ENCODE peak calls at places on chromosomes 13 and 19, in four cellular contexts. M, W, P and F are unnamed samples.

GRCh38 chr19:54282706-54283105 is 1.8 kb upstream of the LILRB2 start:
- DNase-seq in M (no peak), W (no peak), P (no peak), F (no peak)

GRCh38 chr13:80979035-80979641 is 638.2 kb upstream of the SPRY2 start:
- DNase-seq in M (peak; percentile 70), W (peak; percentile 66), P (no peak), F (no peak)

GRCh38 chr13:108214511-108215383 is 589 bp downstream of the LIG4 start:
- DNase-seq in M (no peak), W (no peak), P (peak; percentile 72), F (peak; percentile 36)

GRCh38 chr13:30735025-30735967 is at the start of gene ALOX5AP:
- DNase-seq in M (no peak), W (no peak), P (no peak), F (no peak)

GRCh38 chr19:13053238-13053637 is 49.4 kb downstream of the LYL1 start:
- DNase-seq in M (no peak), W (no peak), P (no peak), F (no peak)

GRCh38 chr13:99157046-99157445 is 43.6 kb upstream of the UBAC2 start:
- DNase-seq in M (no peak), W (no peak), P (no peak), F (no peak)

GRCh38 chr13:98775844-98776598 is 23.5 kb upstream of the SLC15A1 start:
- DNase-seq in M (peak; percentile 97), W (no peak), P (no peak), F (peak; percentile 87)

GRCh38 chr19:50518091-50519005 is 4.6 kb upstream of the ASPDH start:
- DNase-seq in M (peak; percentile 50), W (no peak), P (peak; percentile 73), F (no peak)

GRCh38 chr13:74986609-74987008 is 495.4 kb downstream of the TBC1D4 start:
- DNase-seq in M (no peak), W (no peak), P (no peak), F (no peak)

GRCh38 chr13:98144501-98145350 is 1.8 kb downstream of the FARP1 start:
- DNase-seq in M (peak; percentile 19), W (no peak), P (no peak), F (no peak)

GRCh38 chr19:29417048-29417447 is 108.7 kb upstream of the VSTM2B start:
- DNase-seq in M (no peak), W (no peak), P (no peak), F (no peak)

GRCh38 chr19:55118401-55118991 is 1.1 kb upstream of the PPP1R12C start:
- DNase-seq in M (peak; percentile 54), W (peak; percentile 73), P (no peak), F (no peak)

GRCh38 chr13:40187324-40187795 is 479.1 kb downstream of the FOXO1 start:
- DNase-seq in M (no peak), W (no peak), P (no peak), F (no peak)

GRCh38 chr19:36257512-36257876 is 42.6 kb downstream of the ZNF146 start:
- DNase-seq in M (no peak), W (no peak), P (peak; percentile 66), F (no peak)

GRCh38 chr13:21230516-21230915 is 54.1 kb downstream of the MRPL57 start:
- DNase-seq in M (no peak), W (no peak), P (no peak), F (no peak)

GRCh38 chr13:33676700-33677048 is 141.3 kb upstream of the RFC3 start:
- DNase-seq in M (peak; percentile 46), W (peak; percentile 69), P (no peak), F (peak; percentile 65)

GRCh38 chr13:26247608-26248007 is 6.3 kb upstream of the CDK8 start:
- DNase-seq in M (no peak), W (no peak), P (no peak), F (no peak)

GRCh38 chr19:751501-752341 is 809 bp downstream of the MISP start:
- DNase-seq in M (peak; percentile 90), W (no peak), P (peak; percentile 76), F (peak; percentile 90)

GRCh38 chr13:67094952-67095351 is 135.2 kb downstream of the PCDH9 start:
- DNase-seq in M (no peak), W (no peak), P (no peak), F (no peak)

GRCh38 chr13:112905990-112906641 is 62.9 kb upstream of the MCF2L start:
- DNase-seq in M (no peak), W (peak; percentile 39), P (no peak), F (no peak)

GRCh38 chr19:6536138-6536671 is 5.4 kb downstream of the TNFSF9 start:
- DNase-seq in M (peak; percentile 88), W (peak; percentile 80), P (peak; percentile 78), F (peak; percentile 86)

GRCh38 chr19:16071072-16071691 is 5.1 kb upstream of the TPM4 start:
- DNase-seq in M (no peak), W (no peak), P (no peak), F (no peak)

GRCh38 chr19:12485571-12485970 is 955 bp upstream of the ZNF709 start:
- DNase-seq in M (no peak), W (no peak), P (no peak), F (no peak)

GRCh38 chr19:36421749-36422481 is 3.5 kb upstream of the ZFP82 start:
- DNase-seq in M (no peak), W (no peak), P (no peak), F (no peak)

GRCh38 chr19:46620716-46621115 is 4.2 kb downstream of the PTGIR start:
- DNase-seq in M (no peak), W (peak; percentile 88), P (no peak), F (no peak)

GRCh38 chr13:18212873-18213272 is 968.8 kb downstream of the TUBA3C start:
- DNase-seq in M (peak; percentile 7), W (no peak), P (no peak), F (no peak)

GRCh38 chr13:110161112-110161897 is 145.7 kb downstream of the COL4A1 start:
- DNase-seq in M (no peak), W (peak; percentile 65), P (no peak), F (no peak)

GRCh38 chr19:58154287-58154678 is 3.7 kb upstream of the ZNF329 start:
- DNase-seq in M (no peak), W (peak; percentile 64), P (peak; percentile 85), F (no peak)

GRCh38 chr13:112876305-112877000 is 92.6 kb upstream of the MCF2L start:
- DNase-seq in M (no peak), W (no peak), P (peak; percentile 69), F (no peak)

GRCh38 chr19:51259348-51260245 is 8.7 kb downstream of the SIGLECL1 start:
- DNase-seq in M (peak; percentile 50), W (no peak), P (no peak), F (peak; percentile 47)

GRCh38 chr13:99886706-99887105 is 84.9 kb downstream of the ZIC5 start:
- DNase-seq in M (no peak), W (no peak), P (no peak), F (no peak)

GRCh38 chr19:5092444-5092843 is 123.5 kb downstream of the KDM4B start:
- DNase-seq in M (no peak), W (no peak), P (no peak), F (no peak)

GRCh38 chr13:81821259-81821658 is 1480.3 kb upstream of the SPRY2 start:
- DNase-seq in M (no peak), W (no peak), P (no peak), F (no peak)

GRCh38 chr13:23480324-23480723 is 46.8 kb upstream of the SACS start:
- DNase-seq in M (no peak), W (no peak), P (no peak), F (no peak)

GRCh38 chr13:107585466-107585865 is 629.9 kb downstream of the LIG4 start:
- DNase-seq in M (no peak), W (no peak), P (no peak), F (no peak)

GRCh38 chr13:64470751-64471150 is 2759.4 kb downstream of the PCDH9 start:
- DNase-seq in M (no peak), W (no peak), P (no peak), F (no peak)

DNA sequence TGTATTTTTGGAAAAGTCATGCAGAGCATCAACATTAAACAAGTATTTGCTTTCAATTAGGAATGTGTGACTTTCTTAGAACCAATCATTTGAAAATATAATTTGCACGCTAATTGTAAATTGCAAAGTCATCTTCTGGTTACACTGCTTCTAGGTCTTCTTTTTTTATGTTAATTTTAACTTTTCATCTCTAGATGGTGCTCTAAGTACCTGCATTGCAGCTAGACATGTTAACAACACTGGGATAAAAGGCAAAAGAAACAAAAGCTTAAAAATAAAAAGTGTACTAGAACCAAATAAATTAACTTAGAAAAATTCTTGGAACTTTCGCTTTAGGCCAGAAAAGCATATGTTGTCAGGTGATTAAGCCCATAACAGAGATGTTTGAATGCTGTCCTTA is 2758.2 kb downstream of the PCDH9 start:
- DNase-seq in M (peak; percentile 59), W (no peak), P (no peak), F (no peak)
- TF ChIP-seq CTCF in M (peak; percentile 57), W (no peak), P (no peak), F (no peak)

GRCh38 chr19:56727731-56728130 is 56.2 kb upstream of the ZNF835 start:
- DNase-seq in M (no peak), W (no peak), P (no peak), F (no peak)
- H3K9me3 ChIP-seq in M (peaks cover 57% of the 10 kb centered on the region), W (peaks cover 7% of the 10 kb centered on the region), P (no peaks in the 10 kb centered on the region), F (no peaks in the 10 kb centered on the region)

DNA sequence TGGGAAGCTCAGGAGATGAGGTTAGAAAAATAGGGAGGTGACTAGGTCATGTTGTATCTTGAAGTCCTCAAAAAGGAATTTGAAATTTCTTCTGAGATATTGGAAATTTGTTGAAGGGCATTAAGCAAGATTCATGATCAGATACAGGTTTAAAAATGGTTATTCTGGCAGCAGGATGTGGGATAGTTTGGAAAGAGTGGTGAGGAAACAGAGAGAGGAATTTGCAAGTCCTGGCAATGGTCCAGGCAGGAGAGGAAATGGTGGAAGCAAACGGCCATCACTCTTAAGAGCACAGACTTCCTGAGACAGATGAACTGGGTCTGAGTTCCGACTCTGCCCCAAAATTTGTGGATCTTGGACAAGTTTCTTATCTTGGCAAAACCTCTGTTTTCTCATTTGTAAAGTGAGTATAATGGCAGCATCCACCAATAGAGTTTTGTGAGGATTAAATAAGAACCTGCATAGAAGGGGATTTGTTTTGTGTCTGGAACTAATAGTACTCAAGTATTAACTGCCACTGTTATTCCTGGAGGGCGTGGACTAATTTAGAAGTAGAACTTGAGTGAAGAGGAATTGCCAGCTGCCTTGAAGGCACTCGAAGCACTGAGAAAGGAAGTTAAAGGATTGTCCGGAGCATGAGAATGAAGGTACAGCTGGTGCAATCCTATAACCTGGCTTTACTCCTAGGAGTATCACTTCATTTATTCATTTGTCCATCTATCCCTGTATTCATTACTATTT is 99.6 kb downstream of the CCNA1 start:
- DNase-seq in M (no peak), W (no peak), P (no peak), F (no peak)
- TF ChIP-seq CTCF in M (no peak), W (no peak), P (no peak), F (no peak)

GRCh38 chr19:39126312-39126561 is 651 bp downstream of the PAK4 start:
- DNase-seq in M (no peak), W (no peak), P (no peak), F (no peak)

GRCh38 chr19:39125554-39126311 is at the start of gene PAK4:
- DNase-seq in M (peak; percentile 99), W (peak; percentile 99), P (peak; percentile 99), F (peak; percentile 98)

GRCh38 chr19:39124136-39124764 is 1.3 kb upstream of the PAK4 start:
- DNase-seq in M (peak; percentile 57), W (no peak), P (no peak), F (no peak)

GRCh38 chr19:39125199-39125553 is 410 bp upstream of the PAK4 start:
- DNase-seq in M (no peak), W (no peak), P (no peak), F (no peak)

GRCh38 chr19:39122934-39123731 is 2.5 kb upstream of the PAK4 start:
- DNase-seq in M (no peak), W (no peak), P (no peak), F (no peak)
- H3K9me3 ChIP-seq in M (no peaks in the 10 kb centered on the region), W (no peaks in the 10 kb centered on the region), P (no peaks in the 10 kb centered on the region), F (no peaks in the 10 kb centered on the region)